ENCODE peak calls at places on chromosomes 12 and 14, in five cellular contexts. Y is A549, N is tibial artery, B is heart left ventricle, O is tibial nerve. F is an unnamed sample. For H3K4me1, the result is how much of the 10 kb centered on the place peaks cover.

GRCh38 chr12:9340422-9341259 is 132.4 kb upstream of the PZP start:
- DNase-seq in B (no peak), N (no peak), Y (no peak), O (no peak), F (no peak)

GRCh38 chr14:71582705-71583104 is 349.5 kb upstream of the RGS6 start:
- DNase-seq in N (no peak), B (no peak), Y (no peak), O (no peak), F (no peak)

GRCh38 chr14:34355584-34356266 is 106.3 kb downstream of the SPTSSA start:
- DNase-seq in O (no peak), Y (no peak), B (peak), N (no peak), F (peak)

GRCh38 chr12:72957454-72957853 is 685.3 kb downstream of the TRHDE start:
- DNase-seq in Y (no peak), N (no peak), B (no peak), O (no peak), F (no peak)

GRCh38 chr12:120066341-120066740 is 50.2 kb downstream of the RAB35 start:
- DNase-seq in B (no peak), O (no peak), Y (no peak), N (no peak), F (no peak)

GRCh38 chr14:79180656-79181055 is 1010.5 kb downstream of the NRXN3 start:
- DNase-seq in N (no peak), O (no peak), B (no peak), Y (no peak), F (no peak)

GRCh38 chr14:44778562-44778961 is 183.2 kb downstream of the KLHL28 start:
- DNase-seq in Y (no peak), O (no peak), N (no peak), B (no peak), F (no peak)

GRCh38 chr14:75430526-75430925 is 2.7 kb downstream of the JDP2 start:
- DNase-seq in O (peak), Y (no peak), N (peak), B (no peak), F (peak)

GRCh38 chr14:68938515-68939423 is 40.3 kb downstream of the ACTN1 start:
- DNase-seq in Y (peak), B (peak), O (no peak), N (no peak), F (no peak)

GRCh38 chr14:64196668-64197411 is 97.3 kb downstream of the ESR2 start:
- DNase-seq in N (no peak), O (no peak), Y (no peak), B (peak), F (peak)

GRCh38 chr12:88247241-88247643 is 105.1 kb downstream of the TMTC3 start:
- DNase-seq in B (no peak), Y (peak), N (no peak), O (no peak), F (no peak)

GRCh38 chr14:68781161-68782021 is 11.5 kb downstream of the ZFP36L1 start:
- DNase-seq in N (peak), O (no peak), B (no peak), Y (no peak), F (no peak)

GRCh38 chr14:37246427-37246829 is 48.7 kb downstream of the MIPOL1 start:
- DNase-seq in O (no peak), Y (peak), N (no peak), B (no peak), F (no peak)

DNA sequence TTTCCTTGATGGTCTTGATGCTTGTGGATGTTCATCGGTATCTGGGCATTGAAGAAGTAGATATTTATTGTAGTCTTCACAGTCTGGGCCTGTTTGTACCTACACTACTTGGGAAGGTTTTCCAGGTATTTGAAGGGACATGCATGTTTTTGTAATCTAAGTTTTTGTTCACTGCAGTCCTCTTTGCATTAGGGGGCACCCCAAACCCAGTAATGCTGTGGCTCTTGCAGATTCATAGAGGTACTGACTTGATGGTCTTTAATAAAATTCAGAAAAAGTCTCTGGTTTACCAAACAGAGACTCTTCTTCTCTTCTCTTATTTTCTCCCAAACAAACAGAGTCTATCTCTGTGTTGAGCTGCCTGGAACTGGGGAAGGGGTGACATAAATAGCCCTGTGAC is 150.9 kb upstream of the SLC16A7 start:
- DNase-seq in B (no peak), N (no peak), Y (no peak), O (no peak), F (no peak)
- TF ChIP-seq CTCF in B (peak), N (no peak), Y (no peak), O (no peak), F (peak)

DNA sequence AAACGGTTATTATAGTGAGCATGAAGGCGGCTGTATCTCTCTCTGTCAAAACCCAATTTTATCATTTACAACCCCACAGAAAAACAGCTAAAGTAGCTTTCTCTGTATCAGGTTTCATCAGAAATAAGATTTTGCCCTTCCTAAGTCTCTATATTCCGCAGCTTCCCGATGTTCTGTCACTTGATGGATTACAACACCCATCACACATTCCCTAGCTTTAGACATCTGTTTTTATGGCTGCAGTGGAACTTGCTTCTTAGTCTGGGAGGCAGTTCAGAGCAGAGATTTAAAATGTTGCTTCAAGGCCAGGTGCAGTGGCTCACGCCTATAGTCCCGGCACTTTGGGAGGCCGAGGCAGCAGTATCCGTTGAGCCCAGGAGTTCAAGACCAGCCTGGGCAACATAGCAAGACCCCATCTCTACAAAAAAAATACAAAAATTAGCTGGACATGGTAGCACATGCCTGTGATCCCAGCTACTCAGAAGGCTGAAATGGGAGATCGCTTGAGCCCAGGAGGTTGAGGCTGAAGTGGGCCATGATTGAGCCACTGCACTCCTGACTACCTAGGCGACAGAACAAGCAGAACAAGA is 27.6 kb upstream of the FOXN3 start:
- DNase-seq in B (no peak), N (no peak), O (no peak), Y (no peak), F (no peak)
- H3K4me1 ChIP-seq in B (under half), N (under half), O (under half), Y (under half), F (under half)

DNA sequence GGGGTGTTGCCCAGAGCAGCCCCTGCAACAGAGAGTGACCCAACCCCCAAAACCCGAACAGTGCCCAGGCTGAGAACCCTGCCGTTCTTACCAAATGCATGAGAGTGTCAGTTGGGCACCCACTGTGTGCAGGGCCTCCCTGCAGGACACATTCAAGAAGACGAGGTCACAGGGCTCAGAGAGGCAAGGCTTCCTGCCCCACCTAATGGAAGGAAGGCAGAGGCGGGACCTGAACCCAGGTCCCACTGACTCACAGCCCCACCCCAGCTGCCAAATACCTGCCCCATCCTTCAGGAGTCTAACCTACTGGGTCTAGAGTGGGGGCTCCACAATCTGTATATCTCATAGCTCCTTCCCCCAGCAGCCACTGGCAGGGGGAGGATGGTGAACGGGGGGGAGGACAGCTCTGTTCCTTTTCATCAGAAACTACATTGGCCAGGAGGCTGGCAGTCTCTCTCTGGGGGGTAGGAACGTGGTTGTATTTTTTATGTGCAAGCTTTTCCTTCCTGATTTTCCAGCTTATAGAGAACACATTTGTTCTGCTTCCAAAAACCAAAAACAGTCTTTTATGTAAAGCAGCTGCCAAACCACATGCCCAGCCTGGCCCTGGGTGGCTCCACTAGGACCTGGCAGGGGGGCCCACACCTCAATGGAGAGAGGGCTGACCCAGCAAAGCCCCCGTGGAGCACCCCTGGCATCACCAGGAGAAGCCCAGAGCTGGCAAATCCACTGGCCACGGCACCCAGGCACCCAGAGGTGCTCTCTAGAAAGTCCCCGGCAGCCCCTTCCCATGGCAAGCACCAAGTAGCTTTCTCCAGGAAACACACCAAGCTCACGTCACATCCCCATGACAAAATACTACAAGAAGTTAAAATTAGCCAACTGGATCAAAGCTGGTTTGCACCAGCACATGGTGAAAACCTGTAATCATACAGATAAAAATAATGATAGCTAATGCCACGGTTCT is 17.0 kb downstream of the NCOR2 start:
- DNase-seq in O (no peak), N (no peak), Y (no peak), B (no peak), F (no peak)
- H3K4me3 ChIP-seq in O (no peak), N (no peak), Y (no peak), B (no peak), F (no peak)

GRCh38 chr14:35985504-35986218 is 159.5 kb downstream of the BRMS1L start:
- DNase-seq in Y (peak), O (no peak), B (no peak), N (no peak), F (no peak)
- TF ChIP-seq CTCF in Y (no peak), O (no peak), B (no peak), N (no peak), F (no peak)

DNA sequence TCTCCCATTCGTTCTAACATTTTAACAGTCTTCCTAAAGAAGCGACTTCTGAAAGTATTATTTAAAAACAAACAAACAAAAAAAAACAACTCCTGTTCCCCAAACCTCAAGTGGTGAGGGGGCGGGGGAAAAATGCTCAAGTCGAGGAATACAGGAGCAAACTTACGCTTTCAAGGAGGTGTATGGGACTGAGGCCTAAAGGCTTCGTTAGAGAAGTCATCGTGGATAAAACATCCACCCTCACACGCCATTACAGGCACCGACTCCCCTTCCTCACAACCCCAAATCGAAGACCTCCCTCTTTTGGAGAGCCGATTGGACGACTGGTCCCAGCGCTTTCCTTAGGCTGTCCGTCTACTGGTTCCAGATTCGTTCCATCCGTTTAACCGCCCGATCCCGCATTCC is 693 bp downstream of the CBX5 start:
- DNase-seq in O (no peak), N (no peak), B (no peak), Y (no peak), F (no peak)
- H3K4me1 ChIP-seq in O (under half), N (under half), B (under half), Y (under half), F (under half)